ENCODE peak calls at places on chromosomes 16 and 17, in four cellular contexts. One of them, this sample, is unnamed.
A peak's percentile ranks its signal among the peaks of the same experiment; 100 is the strongest.

GRCh38 chr16:54318941-54319340 is 32.4 kb upstream of the IRX3 start:
- DNase-seq in effector memory CD4-positive, alpha-beta T cell: no peak
- DNase-seq in pancreas: no peak
- DNase-seq in hepatocyte: no peak
- DNase-seq in this sample: no peak

GRCh38 chr17:36722121-36722902 is 120.9 kb downstream of the MRM1 start:
- DNase-seq in effector memory CD4-positive, alpha-beta T cell: peak; percentile 49
- DNase-seq in pancreas: peak; percentile 73
- DNase-seq in hepatocyte: peak; percentile 71
- DNase-seq in this sample: peak; percentile 53

GRCh38 chr16:9139965-9140364 is 48.5 kb downstream of the HAPSTR1 start:
- DNase-seq in effector memory CD4-positive, alpha-beta T cell: no peak
- DNase-seq in pancreas: peak; percentile 8
- DNase-seq in hepatocyte: no peak
- DNase-seq in this sample: no peak

GRCh38 chr17:82957469-82957795 is 117.6 kb upstream of the ZNF750 start:
- DNase-seq in effector memory CD4-positive, alpha-beta T cell: no peak
- DNase-seq in pancreas: no peak
- DNase-seq in hepatocyte: no peak
- DNase-seq in this sample: no peak

GRCh38 chr16:31455601-31456314 is 3.5 kb upstream of the ARMC5 start:
- DNase-seq in effector memory CD4-positive, alpha-beta T cell: no peak
- DNase-seq in pancreas: no peak
- DNase-seq in hepatocyte: no peak
- DNase-seq in this sample: no peak

GRCh38 chr17:28861393-28862203 is 6.8 kb downstream of the ERAL1 start:
- DNase-seq in effector memory CD4-positive, alpha-beta T cell: no peak
- DNase-seq in pancreas: no peak
- DNase-seq in hepatocyte: no peak
- DNase-seq in this sample: no peak

GRCh38 chr17:82752371-82753200 is 721 bp downstream of the TBCD start:
- DNase-seq in effector memory CD4-positive, alpha-beta T cell: no peak
- DNase-seq in pancreas: peak; percentile 72
- DNase-seq in hepatocyte: no peak
- DNase-seq in this sample: no peak

GRCh38 chr16:51549836-51550235 is 398.8 kb upstream of the SALL1 start:
- DNase-seq in effector memory CD4-positive, alpha-beta T cell: no peak
- DNase-seq in pancreas: no peak
- DNase-seq in hepatocyte: no peak
- DNase-seq in this sample: no peak

GRCh38 chr17:28335201-28335958 is at the start of the genes IFT20 and TNFAIP1:
- DNase-seq in effector memory CD4-positive, alpha-beta T cell: peak; percentile 98
- DNase-seq in pancreas: peak; percentile 94
- DNase-seq in hepatocyte: peak; percentile 100
- DNase-seq in this sample: peak; percentile 96

GRCh38 chr16:79286646-79287423 is 313.7 kb downstream of the MAF start:
- DNase-seq in effector memory CD4-positive, alpha-beta T cell: no peak
- DNase-seq in pancreas: peak; percentile 81
- DNase-seq in hepatocyte: no peak
- DNase-seq in this sample: no peak

GRCh38 chr17:78266231-78266631 is 34.8 kb downstream of the TMEM235 start:
- DNase-seq in effector memory CD4-positive, alpha-beta T cell: no peak
- DNase-seq in pancreas: peak; percentile 59
- DNase-seq in hepatocyte: peak; percentile 12
- DNase-seq in this sample: no peak

GRCh38 chr16:51924744-51925143 is 622.2 kb downstream of the TOX3 start:
- DNase-seq in effector memory CD4-positive, alpha-beta T cell: no peak
- DNase-seq in pancreas: no peak
- DNase-seq in hepatocyte: no peak
- DNase-seq in this sample: no peak

GRCh38 chr17:3660311-3660891 is 8.0 kb downstream of the TAX1BP3 start:
- DNase-seq in effector memory CD4-positive, alpha-beta T cell: no peak
- DNase-seq in pancreas: no peak
- DNase-seq in hepatocyte: no peak
- DNase-seq in this sample: no peak

GRCh38 chr17:13337864-13338371 is 263.8 kb downstream of the HS3ST3A1 start:
- DNase-seq in effector memory CD4-positive, alpha-beta T cell: no peak
- DNase-seq in pancreas: no peak
- DNase-seq in hepatocyte: peak; percentile 67
- DNase-seq in this sample: no peak

GRCh38 chr16:83356986-83357385 is 450.8 kb upstream of the HSBP1 start:
- DNase-seq in effector memory CD4-positive, alpha-beta T cell: no peak
- DNase-seq in pancreas: no peak
- DNase-seq in hepatocyte: no peak
- DNase-seq in this sample: no peak

GRCh38 chr16:21590287-21590686 is 9.1 kb upstream of the METTL9 start:
- DNase-seq in effector memory CD4-positive, alpha-beta T cell: no peak
- DNase-seq in pancreas: no peak
- DNase-seq in hepatocyte: no peak
- DNase-seq in this sample: no peak

GRCh38 chr16:58414938-58415451 is 22.7 kb downstream of the GINS3 start:
- DNase-seq in effector memory CD4-positive, alpha-beta T cell: no peak
- DNase-seq in pancreas: no peak
- DNase-seq in hepatocyte: no peak
- DNase-seq in this sample: no peak

GRCh38 chr17:55852734-55853133 is 101.9 kb downstream of the PCTP start:
- DNase-seq in effector memory CD4-positive, alpha-beta T cell: no peak
- DNase-seq in pancreas: no peak
- DNase-seq in hepatocyte: no peak
- DNase-seq in this sample: no peak

GRCh38 chr16:57883953-57884654 is 81.8 kb upstream of the KIFC3 start:
- DNase-seq in effector memory CD4-positive, alpha-beta T cell: no peak
- DNase-seq in pancreas: no peak
- DNase-seq in hepatocyte: no peak
- DNase-seq in this sample: no peak

GRCh38 chr16:85665373-85665740 is 23.4 kb downstream of the GINS2 start:
- DNase-seq in effector memory CD4-positive, alpha-beta T cell: no peak
- DNase-seq in pancreas: peak; percentile 44
- DNase-seq in hepatocyte: no peak
- DNase-seq in this sample: no peak

GRCh38 chr16:51317575-51317974 is 166.5 kb upstream of the SALL1 start:
- DNase-seq in effector memory CD4-positive, alpha-beta T cell: no peak
- DNase-seq in pancreas: no peak
- DNase-seq in hepatocyte: no peak
- DNase-seq in this sample: no peak

GRCh38 chr17:45640141-45640850 is 143.8 kb upstream of the CRHR1 start:
- DNase-seq in effector memory CD4-positive, alpha-beta T cell: peak; percentile 65
- DNase-seq in pancreas: peak; percentile 81
- DNase-seq in hepatocyte: peak; percentile 89
- DNase-seq in this sample: peak; percentile 49

GRCh38 chr17:76906463-76906862 is 38.3 kb downstream of the MGAT5B start:
- DNase-seq in effector memory CD4-positive, alpha-beta T cell: no peak
- DNase-seq in pancreas: no peak
- DNase-seq in hepatocyte: no peak
- DNase-seq in this sample: no peak

GRCh38 chr17:5872831-5873230 is 197.3 kb upstream of the WSCD1 start:
- DNase-seq in effector memory CD4-positive, alpha-beta T cell: no peak
- DNase-seq in pancreas: no peak
- DNase-seq in hepatocyte: no peak
- DNase-seq in this sample: no peak

GRCh38 chr16:23537390-23537789 is 19.8 kb downstream of the EARS2 start:
- DNase-seq in effector memory CD4-positive, alpha-beta T cell: no peak
- DNase-seq in pancreas: no peak
- DNase-seq in hepatocyte: no peak
- DNase-seq in this sample: no peak

GRCh38 chr17:66268247-66268927 is 34.0 kb upstream of the PRKCA start:
- DNase-seq in effector memory CD4-positive, alpha-beta T cell: no peak
- DNase-seq in pancreas: no peak
- DNase-seq in hepatocyte: no peak
- DNase-seq in this sample: no peak

GRCh38 chr16:10080031-10080772 is 102.0 kb downstream of the GRIN2A start:
- DNase-seq in effector memory CD4-positive, alpha-beta T cell: no peak
- DNase-seq in pancreas: peak; percentile 59
- DNase-seq in hepatocyte: peak; percentile 79
- DNase-seq in this sample: no peak

GRCh38 chr16:23803591-23804123 is 32.1 kb upstream of the PRKCB start:
- DNase-seq in effector memory CD4-positive, alpha-beta T cell: peak; percentile 53
- DNase-seq in pancreas: peak; percentile 53
- DNase-seq in hepatocyte: peak; percentile 45
- DNase-seq in this sample: peak; percentile 63

GRCh38 chr17:65366102-65366844 is 195.2 kb downstream of the AXIN2 start:
- DNase-seq in effector memory CD4-positive, alpha-beta T cell: no peak
- DNase-seq in pancreas: no peak
- DNase-seq in hepatocyte: no peak
- DNase-seq in this sample: no peak

GRCh38 chr17:36652716-36653115 is 51.3 kb downstream of the MRM1 start:
- DNase-seq in effector memory CD4-positive, alpha-beta T cell: no peak
- DNase-seq in pancreas: no peak
- DNase-seq in hepatocyte: peak; percentile 26
- DNase-seq in this sample: no peak

GRCh38 chr17:978110-979093 is 1.2 kb downstream of the NXN start:
- DNase-seq in effector memory CD4-positive, alpha-beta T cell: no peak
- DNase-seq in pancreas: peak; percentile 82
- DNase-seq in hepatocyte: no peak
- DNase-seq in this sample: no peak

GRCh38 chr16:82641336-82641984 is 14.7 kb downstream of the CDH13 start:
- DNase-seq in effector memory CD4-positive, alpha-beta T cell: no peak
- DNase-seq in pancreas: no peak
- DNase-seq in hepatocyte: no peak
- DNase-seq in this sample: no peak

GRCh38 chr17:19290047-19290705 is 53.0 kb downstream of the EPN2 start:
- DNase-seq in effector memory CD4-positive, alpha-beta T cell: no peak
- DNase-seq in pancreas: no peak
- DNase-seq in hepatocyte: no peak
- DNase-seq in this sample: no peak

GRCh38 chr16:49557070-49557446 is 183.5 kb downstream of the C16orf78 start:
- DNase-seq in effector memory CD4-positive, alpha-beta T cell: no peak
- DNase-seq in pancreas: no peak
- DNase-seq in hepatocyte: peak; percentile 38
- DNase-seq in this sample: no peak

GRCh38 chr16:55730115-55730514 is 74.3 kb downstream of the SLC6A2 start:
- DNase-seq in effector memory CD4-positive, alpha-beta T cell: no peak
- DNase-seq in pancreas: no peak
- DNase-seq in hepatocyte: no peak
- DNase-seq in this sample: no peak

GRCh38 chr16:66335704-66336329 is 30.7 kb upstream of the CDH5 start:
- DNase-seq in effector memory CD4-positive, alpha-beta T cell: no peak
- DNase-seq in pancreas: no peak
- DNase-seq in hepatocyte: peak; percentile 44
- DNase-seq in this sample: no peak

DNA sequence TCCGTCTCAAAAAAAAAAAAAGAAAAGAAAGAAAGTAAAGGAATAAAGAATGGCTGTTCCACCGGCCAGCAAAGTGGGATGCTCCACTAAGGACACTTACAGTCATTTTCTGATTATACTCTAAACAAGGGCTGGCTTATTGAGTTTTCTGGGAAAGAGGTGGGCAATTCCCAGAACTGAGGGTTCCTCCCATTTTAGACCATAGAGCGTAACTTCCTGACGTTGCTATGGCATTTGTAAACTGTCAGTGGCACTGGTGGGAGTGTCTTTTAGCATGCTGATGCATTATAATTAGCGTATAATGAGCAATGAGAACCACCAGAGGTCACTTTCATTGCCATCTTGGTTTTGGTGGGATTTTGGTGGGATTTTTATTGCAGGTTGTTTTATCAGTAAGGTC is 58.0 kb downstream of the PIGL start:
- DNase-seq in effector memory CD4-positive, alpha-beta T cell: no peak
- DNase-seq in pancreas: no peak
- DNase-seq in hepatocyte: no peak
- DNase-seq in this sample: no peak
- H3K9me3 ChIP-seq in effector memory CD4-positive, alpha-beta T cell: no peaks in the 10 kb centered on the region
- H3K9me3 ChIP-seq in pancreas: no peaks in the 10 kb centered on the region
- H3K9me3 ChIP-seq in hepatocyte: no peaks in the 10 kb centered on the region
- H3K9me3 ChIP-seq in this sample: no peaks in the 10 kb centered on the region

DNA sequence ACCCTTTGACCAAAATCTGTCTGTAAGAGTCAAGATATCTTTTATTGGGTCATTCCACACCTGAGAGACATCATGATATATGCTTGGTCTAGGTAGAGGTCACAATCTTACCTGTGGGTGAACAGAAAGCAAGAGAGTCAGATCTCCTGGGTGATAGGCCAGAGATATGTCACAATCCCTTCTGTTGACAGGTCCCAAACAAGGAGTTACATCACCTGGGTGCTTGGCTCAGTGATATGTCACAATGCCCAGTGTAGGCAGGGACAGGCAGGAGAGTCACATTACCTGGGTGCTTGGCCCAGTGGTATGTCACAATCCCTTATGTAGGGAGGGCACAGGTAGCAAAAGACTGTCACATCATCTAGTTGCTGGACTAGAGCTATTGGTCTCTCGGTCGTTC is 1991.2 kb downstream of the TP53TG3F start:
- DNase-seq in effector memory CD4-positive, alpha-beta T cell: no peak
- DNase-seq in pancreas: no peak
- DNase-seq in hepatocyte: no peak
- DNase-seq in this sample: no peak
- H3K9me3 ChIP-seq in effector memory CD4-positive, alpha-beta T cell: peaks cover 8% of the 10 kb centered on the region
- H3K9me3 ChIP-seq in pancreas: no peaks in the 10 kb centered on the region
- H3K9me3 ChIP-seq in hepatocyte: peaks cover 7% of the 10 kb centered on the region
- H3K9me3 ChIP-seq in this sample: no peaks in the 10 kb centered on the region

GRCh38 chr16:75792781-75793180 is 66.5 kb upstream of the CPHXL start:
- DNase-seq in effector memory CD4-positive, alpha-beta T cell: no peak
- DNase-seq in pancreas: no peak
- DNase-seq in hepatocyte: no peak
- DNase-seq in this sample: no peak

GRCh38 chr16:75789237-75789636 is 62.9 kb upstream of the CPHXL start:
- DNase-seq in effector memory CD4-positive, alpha-beta T cell: no peak
- DNase-seq in pancreas: no peak
- DNase-seq in hepatocyte: peak; percentile 75
- DNase-seq in this sample: no peak

GRCh38 chr16:75798714-75799113 is 72.4 kb upstream of the CPHXL start:
- DNase-seq in effector memory CD4-positive, alpha-beta T cell: no peak
- DNase-seq in pancreas: no peak
- DNase-seq in hepatocyte: no peak
- DNase-seq in this sample: no peak

GRCh38 chr16:75794426-75794825 is 68.1 kb upstream of the CPHXL start:
- DNase-seq in effector memory CD4-positive, alpha-beta T cell: no peak
- DNase-seq in pancreas: no peak
- DNase-seq in hepatocyte: no peak
- DNase-seq in this sample: no peak
- H3K9me3 ChIP-seq in effector memory CD4-positive, alpha-beta T cell: no peaks in the 10 kb centered on the region
- H3K9me3 ChIP-seq in pancreas: no peaks in the 10 kb centered on the region
- H3K9me3 ChIP-seq in hepatocyte: no peaks in the 10 kb centered on the region
- H3K9me3 ChIP-seq in this sample: no peaks in the 10 kb centered on the region

DNA sequence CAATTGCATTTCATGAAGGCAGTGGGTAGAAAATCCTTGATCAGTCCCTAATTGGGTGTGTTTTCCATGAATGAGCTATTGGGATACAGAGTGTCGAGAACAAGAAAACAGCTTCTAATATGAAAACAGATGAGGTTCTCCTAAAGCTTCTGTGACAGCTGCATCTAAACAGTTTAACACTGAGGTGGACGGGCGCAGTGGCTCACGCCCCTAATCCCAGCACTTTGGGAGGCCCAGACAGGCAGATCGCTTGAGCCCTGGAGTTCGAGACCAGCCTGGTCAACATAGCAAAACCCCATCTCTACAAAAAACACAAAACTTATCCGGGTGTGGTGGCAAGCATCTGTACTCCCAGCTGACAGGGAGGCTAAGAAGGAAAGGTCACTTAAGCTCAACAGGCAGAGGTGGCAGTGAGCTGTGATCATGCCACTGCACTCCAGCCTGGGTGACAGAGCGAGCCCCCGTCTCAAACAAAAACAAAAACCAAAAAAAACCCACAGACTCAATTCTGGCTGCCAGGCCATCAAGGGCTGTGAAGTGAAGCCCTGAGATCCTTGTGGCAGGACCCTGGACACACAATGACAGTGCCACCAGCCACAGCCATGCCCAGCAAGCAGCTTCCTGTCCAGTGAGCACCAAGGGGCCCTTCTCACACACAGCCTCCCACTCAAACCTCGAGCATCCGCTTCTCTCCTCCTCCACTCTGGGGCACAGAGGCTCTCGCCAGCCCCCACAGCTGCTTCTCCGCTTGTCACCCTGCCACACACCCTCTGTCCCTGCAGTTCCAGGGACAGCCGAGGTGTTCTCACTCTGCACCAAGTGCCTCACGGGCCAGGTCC is 44.0 kb downstream of the ANKRD11 start:
- DNase-seq in effector memory CD4-positive, alpha-beta T cell: no peak
- DNase-seq in pancreas: no peak
- DNase-seq in hepatocyte: no peak
- DNase-seq in this sample: no peak
- H3K9me3 ChIP-seq in effector memory CD4-positive, alpha-beta T cell: no peaks in the 10 kb centered on the region
- H3K9me3 ChIP-seq in pancreas: no peaks in the 10 kb centered on the region
- H3K9me3 ChIP-seq in hepatocyte: no peaks in the 10 kb centered on the region
- H3K9me3 ChIP-seq in this sample: no peaks in the 10 kb centered on the region